ENCODE peak calls at places on chromosomes 4 and X, in ten cellular contexts. Y, H, Z, G, N, L, J, Q, F and I are unnamed samples.

GRCh38 chr4:73713650-73714049 is 26.7 kb upstream of the CXCL8 start:
- DNase-seq in J (no peak), L (no peak), F (no peak), Q (no peak), Z (no peak), H (no peak), Y (no peak), N (no peak), G (no peak), I (no peak)

GRCh38 chr4:48742412-48742811 is 37.7 kb downstream of the FRYL start:
- DNase-seq in J (no peak), Z (no peak), H (no peak), Q (no peak), F (no peak), G (no peak), Y (peak), L (no peak), N (no peak), I (peak)

GRCh38 chr4:173426064-173426463 is 27.1 kb upstream of the SCRG1 start:
- DNase-seq in L (no peak), Q (no peak), G (no peak), F (no peak), Y (no peak), N (no peak), J (no peak), Z (no peak), H (no peak), I (no peak)

GRCh38 chr4:48017108-48017527 is 546 bp downstream of the NIPAL1 start:
- DNase-seq in H (peak), G (peak), J (peak), N (peak), Y (peak), L (peak), Q (peak), F (peak), Z (peak), I (peak)

GRCh38 chrX:103151799-103152198 is 58.9 kb upstream of the NXF3 start:
- DNase-seq in N (no peak), J (no peak), Q (no peak), F (no peak), G (no peak), H (no peak), Y (no peak), Z (no peak), L (no peak), I (peak)

GRCh38 chrX:107449490-107450175 is at the start of gene FRMPD3:
- DNase-seq in Y (no peak), Q (peak), G (no peak), H (no peak), N (no peak), F (no peak), L (no peak), J (no peak), Z (no peak), I (no peak)

GRCh38 chr4:626201-627091 is 1.1 kb downstream of the PDE6B start:
- DNase-seq in H (no peak), Z (no peak), Q (no peak), Y (no peak), G (no peak), F (no peak), L (peak), J (no peak), N (peak), I (no peak)

GRCh38 chr4:138602664-138603063 is 360.5 kb upstream of the SLC7A11 start:
- DNase-seq in Q (no peak), F (no peak), G (peak), L (no peak), H (no peak), J (no peak), Z (no peak), Y (peak), N (no peak), I (no peak)

DNA sequence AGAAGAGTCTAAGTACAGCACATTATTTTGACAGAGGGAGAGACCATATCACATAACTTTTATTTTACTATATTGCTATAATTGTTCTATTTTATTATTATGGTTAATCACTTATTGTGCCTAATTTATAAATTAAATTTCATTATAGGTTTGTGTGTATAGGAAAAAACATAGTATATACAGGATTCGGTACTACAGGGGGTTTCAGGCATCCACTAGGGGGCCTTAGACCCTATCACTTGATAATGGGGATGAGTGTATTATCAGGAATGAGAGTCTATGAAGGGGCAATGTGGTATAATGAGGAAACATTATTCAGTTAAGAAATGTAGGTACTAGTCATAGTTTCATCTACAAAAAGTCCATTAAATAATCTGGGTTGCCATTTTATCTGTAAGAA is 833.1 kb downstream of the C4orf33 start:
- DNase-seq in G (no peak), Q (no peak), J (no peak), H (no peak), N (no peak), L (peak), Y (no peak), Z (no peak), F (peak), I (peak)
- TF ChIP-seq CTCF in G (peak), Q (peak), J (no peak), H (no peak), N (peak), L (peak), Y (no peak), Z (peak), F (peak), I (peak)

GRCh38 chrX:129682979-129683378 is 28.2 kb upstream of the APLN start:
- DNase-seq in G (no peak), Q (no peak), Y (no peak), H (no peak), F (no peak), L (no peak), J (no peak), Z (no peak), N (no peak), I (no peak)

GRCh38 chrX:129678881-129679195 is 24.1 kb upstream of the APLN start:
- DNase-seq in J (no peak), N (no peak), G (no peak), Z (no peak), F (no peak), H (no peak), Y (no peak), L (no peak), Q (no peak), I (no peak)

GRCh38 chrX:129679856-129680255 is 25.1 kb upstream of the APLN start:
- DNase-seq in Q (no peak), L (no peak), Y (peak), N (no peak), H (no peak), G (no peak), J (no peak), Z (no peak), F (no peak), I (peak)

GRCh38 chrX:129678176-129678880 is 23.6 kb upstream of the APLN start:
- DNase-seq in Q (no peak), H (no peak), J (peak), N (peak), Z (peak), L (no peak), F (no peak), Y (no peak), G (no peak), I (no peak)
- TF ChIP-seq CTCF in Q (no peak), H (peak), J (peak), N (peak), Z (peak), L (no peak), F (no peak), Y (no peak), G (peak), I (no peak)

GRCh38 chrX:145821898-145822567 is 4.4 kb downstream of the SLITRK2 start:
- DNase-seq in F (no peak), G (no peak), Z (no peak), J (no peak), H (no peak), Y (no peak), Q (no peak), L (no peak), N (no peak), I (no peak)

GRCh38 chrX:145823132-145823531 is 5.5 kb downstream of the SLITRK2 start:
- DNase-seq in F (no peak), N (no peak), Y (no peak), J (no peak), G (no peak), Q (no peak), Z (no peak), H (no peak), L (no peak), I (no peak)

GRCh38 chrX:145821291-145821897 is 3.8 kb downstream of the SLITRK2 start:
- DNase-seq in Z (no peak), Y (no peak), F (peak), Q (peak), J (no peak), N (no peak), G (no peak), H (no peak), L (no peak), I (no peak)

GRCh38 chrX:145826466-145826865 is 8.8 kb downstream of the SLITRK2 start:
- DNase-seq in L (no peak), Y (no peak), H (no peak), F (no peak), Z (no peak), J (no peak), Q (no peak), N (no peak), G (no peak), I (no peak)

GRCh38 chrX:145825896-145826295 is 8.3 kb downstream of the SLITRK2 start:
- DNase-seq in L (no peak), Z (no peak), Y (no peak), G (no peak), Q (no peak), F (no peak), N (no peak), J (no peak), H (peak), I (peak)
- TF ChIP-seq CTCF in L (no peak), Z (peak), Y (peak), G (peak), Q (peak), F (peak), N (peak), J (no peak), H (peak), I (peak)

GRCh38 chr4:38759077-38759789 is 23.6 kb downstream of the TLR10 start:
- DNase-seq in L (peak), N (peak), H (peak), F (peak), J (no peak), Y (peak), Z (no peak), G (peak), Q (peak), I (peak)

GRCh38 chr4:38760915-38761314 is 21.9 kb downstream of the TLR10 start:
- DNase-seq in N (no peak), J (no peak), L (no peak), Y (no peak), G (no peak), H (no peak), Z (no peak), F (no peak), Q (no peak), I (no peak)

GRCh38 chr4:38762560-38762959 is 20.2 kb downstream of the TLR10 start:
- DNase-seq in Q (no peak), Y (no peak), J (no peak), N (peak), L (no peak), Z (no peak), F (no peak), G (no peak), H (no peak), I (no peak)

GRCh38 chr4:38757945-38758344 is 24.8 kb downstream of the TLR10 start:
- DNase-seq in Q (no peak), Y (no peak), F (no peak), Z (no peak), H (no peak), N (no peak), L (peak), J (no peak), G (no peak), I (peak)

GRCh38 chr4:38759790-38760122 is 23.0 kb downstream of the TLR10 start:
- DNase-seq in J (no peak), Z (no peak), Y (no peak), F (no peak), L (no peak), H (no peak), N (no peak), G (no peak), Q (no peak), I (no peak)
- TF ChIP-seq CTCF in J (no peak), Z (peak), Y (no peak), F (no peak), L (no peak), H (no peak), N (no peak), G (no peak), Q (no peak), I (no peak)

GRCh38 chrX:14712096-14712495 is 160.8 kb downstream of the FANCB start:
- DNase-seq in F (no peak), Q (no peak), H (no peak), L (no peak), Z (no peak), G (no peak), Y (no peak), N (no peak), J (no peak), I (no peak)
- TF ChIP-seq CTCF in F (no peak), Q (no peak), H (no peak), L (no peak), Z (no peak), G (no peak), Y (peak), N (no peak), J (no peak), I (no peak)